ENCODE peak calls at places on chromosomes 5 and 9, in six cellular contexts. Q, H, B, I, O and X are unnamed samples.

GRCh38 chr5:137035480-137035878 is 463.6 kb downstream of the SPOCK1 start:
- DNase-seq in Q (no peak), H (no peak), B (peak), I (no peak), O (no peak), X (no peak)

GRCh38 chr5:112232651-112233050 is 186.4 kb downstream of the EPB41L4A start:
- DNase-seq in Q (no peak), H (no peak), B (no peak), I (peak), O (no peak), X (no peak)

GRCh38 chr9:98315551-98316060 is 60.2 kb upstream of the TBC1D2 start:
- DNase-seq in Q (peak), H (peak), B (peak), I (peak), O (peak), X (peak)

GRCh38 chr5:44365351-44365750 is 23.9 kb downstream of the FGF10 start:
- DNase-seq in Q (no peak), H (no peak), B (peak), I (no peak), O (no peak), X (no peak)

GRCh38 chr5:172541764-172542120 is 87.4 kb upstream of the SH3PXD2B start:
- DNase-seq in Q (peak), H (no peak), B (no peak), I (no peak), O (no peak), X (no peak)

GRCh38 chr9:113416149-113416726 is 5.7 kb downstream of the C9orf43 start:
- DNase-seq in Q (no peak), H (no peak), B (no peak), I (no peak), O (no peak), X (no peak)

GRCh38 chr5:2569201-2569600 is 182.3 kb downstream of the IRX2 start:
- DNase-seq in Q (no peak), H (no peak), B (no peak), I (no peak), O (no peak), X (no peak)

GRCh38 chr5:83570916-83571315 is 99.4 kb downstream of the VCAN start:
- DNase-seq in Q (no peak), H (no peak), B (no peak), I (no peak), O (no peak), X (no peak)

GRCh38 chr5:31753700-31754461 is 115.0 kb downstream of the PDZD2 start:
- DNase-seq in Q (no peak), H (no peak), B (no peak), I (no peak), O (no peak), X (no peak)

GRCh38 chr9:68546596-68547390 is 6.1 kb upstream of the TMEM252 start:
- DNase-seq in Q (no peak), H (no peak), B (no peak), I (no peak), O (no peak), X (no peak)

GRCh38 chr5:135034186-135034962 is at the start of gene PITX1:
- DNase-seq in Q (peak), H (no peak), B (peak), I (peak), O (peak), X (no peak)

GRCh38 chr5:58871648-58872242 is 288.9 kb downstream of the RAB3C start:
- DNase-seq in Q (no peak), H (no peak), B (peak), I (peak), O (no peak), X (peak)

GRCh38 chr5:172733179-172733973 is 37.6 kb downstream of the DUSP1 start:
- DNase-seq in Q (peak), H (no peak), B (peak), I (no peak), O (peak), X (no peak)

GRCh38 chr5:168712280-168712924 is 133.2 kb upstream of the PANK3 start:
- DNase-seq in Q (no peak), H (no peak), B (peak), I (peak), O (no peak), X (no peak)

GRCh38 chr5:1724822-1725602 is 74.6 kb downstream of the MRPL36 start:
- DNase-seq in Q (peak), H (no peak), B (no peak), I (no peak), O (peak), X (no peak)

GRCh38 chr5:37810311-37810710 is 29.5 kb downstream of the GDNF start:
- DNase-seq in Q (no peak), H (no peak), B (peak), I (no peak), O (no peak), X (no peak)

GRCh38 chr5:91140657-91141056 is 242.5 kb downstream of the ARRDC3 start:
- DNase-seq in Q (no peak), H (no peak), B (no peak), I (no peak), O (no peak), X (no peak)

GRCh38 chr9:130229759-130230158 is 35.8 kb upstream of the HMCN2 start:
- DNase-seq in Q (no peak), H (no peak), B (no peak), I (no peak), O (no peak), X (no peak)

GRCh38 chr5:94711785-94712184 is 93.3 kb downstream of the SLF1 start:
- DNase-seq in Q (no peak), H (no peak), B (no peak), I (no peak), O (no peak), X (no peak)

GRCh38 chr5:150022163-150022540 is 21.6 kb downstream of the HMGXB3 start:
- DNase-seq in Q (no peak), H (no peak), B (peak), I (peak), O (no peak), X (no peak)

GRCh38 chr9:121284733-121285451 is 16.9 kb downstream of the GSN start:
- DNase-seq in Q (no peak), H (no peak), B (no peak), I (no peak), O (peak), X (no peak)